ENCODE peak calls at places on chromosome 16, in ten cellular contexts. One of them, this sample, is unnamed.

GRCh38 chr16:83305092-83305491 is 502.7 kb upstream of the HSBP1 start:
- DNase-seq in activated CD4-positive, alpha-beta T cell treated with anti-CD3 and anti-CD28 coated beads, Interleukin-2, amount 50 U/mL, for 1 hour: no peak
- DNase-seq in Caki2: no peak
- DNase-seq in fibroblast of the aortic adventitia: peak
- DNase-seq in activated naive CD4-positive, alpha-beta T cell: no peak
- DNase-seq in CD8-positive, alpha-beta memory T cell: no peak
- DNase-seq in stimulated activated CD4-positive, alpha-beta T cell treated with anti-CD3 and anti-CD28 coated beads, Interleukin-1b, Interleukin-23, amount 100 ng/mL, for 1 hour: no peak
- DNase-seq in EL: peak
- DNase-seq in activated T-cell treated with anti-CD3 and anti-CD28 coated beads for 24 hours: no peak
- DNase-seq in hippocampal formation: no peak
- DNase-seq in this sample: no peak

GRCh38 chr16:4323071-4323844 is 7.4 kb downstream of the GLIS2 start:
- DNase-seq in activated CD4-positive, alpha-beta T cell treated with anti-CD3 and anti-CD28 coated beads, Interleukin-2, amount 50 U/mL, for 1 hour: no peak
- DNase-seq in Caki2: no peak
- DNase-seq in stimulated activated CD4-positive, alpha-beta T cell treated with anti-CD3 and anti-CD28 coated beads, Interleukin-1b, Interleukin-23, amount 100 ng/mL, for 1 hour: no peak
- DNase-seq in hippocampal formation: peak
- DNase-seq in activated naive CD4-positive, alpha-beta T cell: no peak
- DNase-seq in fibroblast of the aortic adventitia: no peak
- DNase-seq in activated T-cell treated with anti-CD3 and anti-CD28 coated beads for 24 hours: no peak
- DNase-seq in EL: no peak
- DNase-seq in CD8-positive, alpha-beta memory T cell: no peak
- DNase-seq in this sample: peak

GRCh38 chr16:6374816-6375215 is 957.8 kb upstream of the RBFOX1 start:
- DNase-seq in activated T-cell treated with anti-CD3 and anti-CD28 coated beads for 24 hours: no peak
- DNase-seq in fibroblast of the aortic adventitia: no peak
- DNase-seq in hippocampal formation: no peak
- DNase-seq in activated naive CD4-positive, alpha-beta T cell: no peak
- DNase-seq in EL: no peak
- DNase-seq in Caki2: no peak
- DNase-seq in CD8-positive, alpha-beta memory T cell: no peak
- DNase-seq in activated CD4-positive, alpha-beta T cell treated with anti-CD3 and anti-CD28 coated beads, Interleukin-2, amount 50 U/mL, for 1 hour: no peak
- DNase-seq in stimulated activated CD4-positive, alpha-beta T cell treated with anti-CD3 and anti-CD28 coated beads, Interleukin-1b, Interleukin-23, amount 100 ng/mL, for 1 hour: no peak
- DNase-seq in this sample: no peak

GRCh38 chr16:51408357-51408756 is 257.3 kb upstream of the SALL1 start:
- DNase-seq in Caki2: peak
- DNase-seq in activated CD4-positive, alpha-beta T cell treated with anti-CD3 and anti-CD28 coated beads, Interleukin-2, amount 50 U/mL, for 1 hour: no peak
- DNase-seq in activated T-cell treated with anti-CD3 and anti-CD28 coated beads for 24 hours: no peak
- DNase-seq in activated naive CD4-positive, alpha-beta T cell: no peak
- DNase-seq in CD8-positive, alpha-beta memory T cell: no peak
- DNase-seq in stimulated activated CD4-positive, alpha-beta T cell treated with anti-CD3 and anti-CD28 coated beads, Interleukin-1b, Interleukin-23, amount 100 ng/mL, for 1 hour: no peak
- DNase-seq in EL: peak
- DNase-seq in fibroblast of the aortic adventitia: peak
- DNase-seq in hippocampal formation: no peak
- DNase-seq in this sample: no peak

GRCh38 chr16:84461029-84461415 is 43.4 kb downstream of the MEAK7 start:
- DNase-seq in Caki2: no peak
- DNase-seq in CD8-positive, alpha-beta memory T cell: no peak
- DNase-seq in fibroblast of the aortic adventitia: no peak
- DNase-seq in activated naive CD4-positive, alpha-beta T cell: no peak
- DNase-seq in hippocampal formation: no peak
- DNase-seq in stimulated activated CD4-positive, alpha-beta T cell treated with anti-CD3 and anti-CD28 coated beads, Interleukin-1b, Interleukin-23, amount 100 ng/mL, for 1 hour: no peak
- DNase-seq in activated T-cell treated with anti-CD3 and anti-CD28 coated beads for 24 hours: no peak
- DNase-seq in activated CD4-positive, alpha-beta T cell treated with anti-CD3 and anti-CD28 coated beads, Interleukin-2, amount 50 U/mL, for 1 hour: no peak
- DNase-seq in EL: no peak
- DNase-seq in this sample: no peak

GRCh38 chr16:83420206-83420760 is 387.5 kb upstream of the HSBP1 start:
- DNase-seq in EL: peak
- DNase-seq in CD8-positive, alpha-beta memory T cell: no peak
- DNase-seq in hippocampal formation: no peak
- DNase-seq in fibroblast of the aortic adventitia: peak
- DNase-seq in activated T-cell treated with anti-CD3 and anti-CD28 coated beads for 24 hours: no peak
- DNase-seq in activated CD4-positive, alpha-beta T cell treated with anti-CD3 and anti-CD28 coated beads, Interleukin-2, amount 50 U/mL, for 1 hour: no peak
- DNase-seq in stimulated activated CD4-positive, alpha-beta T cell treated with anti-CD3 and anti-CD28 coated beads, Interleukin-1b, Interleukin-23, amount 100 ng/mL, for 1 hour: no peak
- DNase-seq in activated naive CD4-positive, alpha-beta T cell: no peak
- DNase-seq in Caki2: peak
- DNase-seq in this sample: no peak

GRCh38 chr16:80788016-80788415 is 16.4 kb downstream of the CDYL2 start:
- DNase-seq in CD8-positive, alpha-beta memory T cell: no peak
- DNase-seq in stimulated activated CD4-positive, alpha-beta T cell treated with anti-CD3 and anti-CD28 coated beads, Interleukin-1b, Interleukin-23, amount 100 ng/mL, for 1 hour: no peak
- DNase-seq in fibroblast of the aortic adventitia: peak
- DNase-seq in activated CD4-positive, alpha-beta T cell treated with anti-CD3 and anti-CD28 coated beads, Interleukin-2, amount 50 U/mL, for 1 hour: no peak
- DNase-seq in activated T-cell treated with anti-CD3 and anti-CD28 coated beads for 24 hours: no peak
- DNase-seq in Caki2: no peak
- DNase-seq in EL: no peak
- DNase-seq in activated naive CD4-positive, alpha-beta T cell: no peak
- DNase-seq in hippocampal formation: no peak
- DNase-seq in this sample: no peak

GRCh38 chr16:10938321-10938720 is 3.9 kb downstream of the DEXI start:
- DNase-seq in activated T-cell treated with anti-CD3 and anti-CD28 coated beads for 24 hours: no peak
- DNase-seq in EL: no peak
- DNase-seq in activated naive CD4-positive, alpha-beta T cell: no peak
- DNase-seq in fibroblast of the aortic adventitia: no peak
- DNase-seq in Caki2: no peak
- DNase-seq in stimulated activated CD4-positive, alpha-beta T cell treated with anti-CD3 and anti-CD28 coated beads, Interleukin-1b, Interleukin-23, amount 100 ng/mL, for 1 hour: no peak
- DNase-seq in activated CD4-positive, alpha-beta T cell treated with anti-CD3 and anti-CD28 coated beads, Interleukin-2, amount 50 U/mL, for 1 hour: no peak
- DNase-seq in hippocampal formation: no peak
- DNase-seq in CD8-positive, alpha-beta memory T cell: no peak
- DNase-seq in this sample: no peak

GRCh38 chr16:56363181-56363716 is 62.1 kb downstream of the AMFR start:
- DNase-seq in hippocampal formation: no peak
- DNase-seq in CD8-positive, alpha-beta memory T cell: no peak
- DNase-seq in EL: no peak
- DNase-seq in activated CD4-positive, alpha-beta T cell treated with anti-CD3 and anti-CD28 coated beads, Interleukin-2, amount 50 U/mL, for 1 hour: no peak
- DNase-seq in fibroblast of the aortic adventitia: no peak
- DNase-seq in Caki2: no peak
- DNase-seq in activated naive CD4-positive, alpha-beta T cell: no peak
- DNase-seq in activated T-cell treated with anti-CD3 and anti-CD28 coated beads for 24 hours: no peak
- DNase-seq in stimulated activated CD4-positive, alpha-beta T cell treated with anti-CD3 and anti-CD28 coated beads, Interleukin-1b, Interleukin-23, amount 100 ng/mL, for 1 hour: no peak
- DNase-seq in this sample: no peak

GRCh38 chr16:14097182-14097951 is 26.2 kb downstream of the MRTFB start:
- DNase-seq in CD8-positive, alpha-beta memory T cell: no peak
- DNase-seq in EL: no peak
- DNase-seq in hippocampal formation: no peak
- DNase-seq in activated CD4-positive, alpha-beta T cell treated with anti-CD3 and anti-CD28 coated beads, Interleukin-2, amount 50 U/mL, for 1 hour: no peak
- DNase-seq in activated naive CD4-positive, alpha-beta T cell: no peak
- DNase-seq in activated T-cell treated with anti-CD3 and anti-CD28 coated beads for 24 hours: no peak
- DNase-seq in fibroblast of the aortic adventitia: no peak
- DNase-seq in stimulated activated CD4-positive, alpha-beta T cell treated with anti-CD3 and anti-CD28 coated beads, Interleukin-1b, Interleukin-23, amount 100 ng/mL, for 1 hour: no peak
- DNase-seq in Caki2: no peak
- DNase-seq in this sample: no peak

GRCh38 chr16:879461-879861 is 78.9 kb upstream of the GNG13 start:
- DNase-seq in activated CD4-positive, alpha-beta T cell treated with anti-CD3 and anti-CD28 coated beads, Interleukin-2, amount 50 U/mL, for 1 hour: no peak
- DNase-seq in activated T-cell treated with anti-CD3 and anti-CD28 coated beads for 24 hours: no peak
- DNase-seq in hippocampal formation: no peak
- DNase-seq in CD8-positive, alpha-beta memory T cell: no peak
- DNase-seq in fibroblast of the aortic adventitia: no peak
- DNase-seq in activated naive CD4-positive, alpha-beta T cell: no peak
- DNase-seq in EL: no peak
- DNase-seq in Caki2: no peak
- DNase-seq in stimulated activated CD4-positive, alpha-beta T cell treated with anti-CD3 and anti-CD28 coated beads, Interleukin-1b, Interleukin-23, amount 100 ng/mL, for 1 hour: no peak
- DNase-seq in this sample: no peak

GRCh38 chr16:87226926-87227650 is 90.1 kb downstream of the C16orf95 start:
- DNase-seq in EL: peak
- DNase-seq in CD8-positive, alpha-beta memory T cell: no peak
- DNase-seq in Caki2: no peak
- DNase-seq in activated naive CD4-positive, alpha-beta T cell: no peak
- DNase-seq in stimulated activated CD4-positive, alpha-beta T cell treated with anti-CD3 and anti-CD28 coated beads, Interleukin-1b, Interleukin-23, amount 100 ng/mL, for 1 hour: no peak
- DNase-seq in activated T-cell treated with anti-CD3 and anti-CD28 coated beads for 24 hours: no peak
- DNase-seq in activated CD4-positive, alpha-beta T cell treated with anti-CD3 and anti-CD28 coated beads, Interleukin-2, amount 50 U/mL, for 1 hour: no peak
- DNase-seq in fibroblast of the aortic adventitia: peak
- DNase-seq in hippocampal formation: no peak
- DNase-seq in this sample: no peak

GRCh38 chr16:89420204-89420603 is 70.2 kb downstream of the ANKRD11 start:
- DNase-seq in activated CD4-positive, alpha-beta T cell treated with anti-CD3 and anti-CD28 coated beads, Interleukin-2, amount 50 U/mL, for 1 hour: no peak
- DNase-seq in activated T-cell treated with anti-CD3 and anti-CD28 coated beads for 24 hours: no peak
- DNase-seq in activated naive CD4-positive, alpha-beta T cell: no peak
- DNase-seq in CD8-positive, alpha-beta memory T cell: no peak
- DNase-seq in fibroblast of the aortic adventitia: no peak
- DNase-seq in Caki2: no peak
- DNase-seq in stimulated activated CD4-positive, alpha-beta T cell treated with anti-CD3 and anti-CD28 coated beads, Interleukin-1b, Interleukin-23, amount 100 ng/mL, for 1 hour: no peak
- DNase-seq in EL: no peak
- DNase-seq in hippocampal formation: no peak
- DNase-seq in this sample: no peak

GRCh38 chr16:1002399-1003161 is 21.0 kb downstream of the SOX8 start:
- DNase-seq in stimulated activated CD4-positive, alpha-beta T cell treated with anti-CD3 and anti-CD28 coated beads, Interleukin-1b, Interleukin-23, amount 100 ng/mL, for 1 hour: peak
- DNase-seq in CD8-positive, alpha-beta memory T cell: peak
- DNase-seq in Caki2: peak
- DNase-seq in activated naive CD4-positive, alpha-beta T cell: no peak
- DNase-seq in fibroblast of the aortic adventitia: peak
- DNase-seq in hippocampal formation: no peak
- DNase-seq in activated T-cell treated with anti-CD3 and anti-CD28 coated beads for 24 hours: peak
- DNase-seq in EL: peak
- DNase-seq in activated CD4-positive, alpha-beta T cell treated with anti-CD3 and anti-CD28 coated beads, Interleukin-2, amount 50 U/mL, for 1 hour: peak
- DNase-seq in this sample: no peak

GRCh38 chr16:54026456-54026855 is 260.1 kb downstream of the IRX3 start:
- DNase-seq in activated naive CD4-positive, alpha-beta T cell: no peak
- DNase-seq in activated CD4-positive, alpha-beta T cell treated with anti-CD3 and anti-CD28 coated beads, Interleukin-2, amount 50 U/mL, for 1 hour: no peak
- DNase-seq in activated T-cell treated with anti-CD3 and anti-CD28 coated beads for 24 hours: no peak
- DNase-seq in EL: peak
- DNase-seq in Caki2: no peak
- DNase-seq in hippocampal formation: no peak
- DNase-seq in CD8-positive, alpha-beta memory T cell: no peak
- DNase-seq in stimulated activated CD4-positive, alpha-beta T cell treated with anti-CD3 and anti-CD28 coated beads, Interleukin-1b, Interleukin-23, amount 100 ng/mL, for 1 hour: no peak
- DNase-seq in fibroblast of the aortic adventitia: peak
- DNase-seq in this sample: no peak

GRCh38 chr16:47492428-47493357 is 31.6 kb downstream of the PHKB start:
- DNase-seq in activated naive CD4-positive, alpha-beta T cell: no peak
- DNase-seq in EL: no peak
- DNase-seq in hippocampal formation: peak
- DNase-seq in activated T-cell treated with anti-CD3 and anti-CD28 coated beads for 24 hours: no peak
- DNase-seq in fibroblast of the aortic adventitia: peak
- DNase-seq in activated CD4-positive, alpha-beta T cell treated with anti-CD3 and anti-CD28 coated beads, Interleukin-2, amount 50 U/mL, for 1 hour: no peak
- DNase-seq in Caki2: no peak
- DNase-seq in stimulated activated CD4-positive, alpha-beta T cell treated with anti-CD3 and anti-CD28 coated beads, Interleukin-1b, Interleukin-23, amount 100 ng/mL, for 1 hour: no peak
- DNase-seq in CD8-positive, alpha-beta memory T cell: no peak
- DNase-seq in this sample: no peak

GRCh38 chr16:49755716-49756115 is 100.2 kb downstream of the ZNF423 start:
- DNase-seq in EL: no peak
- DNase-seq in stimulated activated CD4-positive, alpha-beta T cell treated with anti-CD3 and anti-CD28 coated beads, Interleukin-1b, Interleukin-23, amount 100 ng/mL, for 1 hour: no peak
- DNase-seq in activated T-cell treated with anti-CD3 and anti-CD28 coated beads for 24 hours: no peak
- DNase-seq in activated CD4-positive, alpha-beta T cell treated with anti-CD3 and anti-CD28 coated beads, Interleukin-2, amount 50 U/mL, for 1 hour: no peak
- DNase-seq in fibroblast of the aortic adventitia: no peak
- DNase-seq in Caki2: no peak
- DNase-seq in CD8-positive, alpha-beta memory T cell: no peak
- DNase-seq in activated naive CD4-positive, alpha-beta T cell: no peak
- DNase-seq in hippocampal formation: no peak
- DNase-seq in this sample: no peak

GRCh38 chr16:24015923-24016322 is 180.1 kb downstream of the PRKCB start:
- DNase-seq in stimulated activated CD4-positive, alpha-beta T cell treated with anti-CD3 and anti-CD28 coated beads, Interleukin-1b, Interleukin-23, amount 100 ng/mL, for 1 hour: no peak
- DNase-seq in activated naive CD4-positive, alpha-beta T cell: no peak
- DNase-seq in hippocampal formation: no peak
- DNase-seq in activated CD4-positive, alpha-beta T cell treated with anti-CD3 and anti-CD28 coated beads, Interleukin-2, amount 50 U/mL, for 1 hour: no peak
- DNase-seq in EL: no peak
- DNase-seq in Caki2: no peak
- DNase-seq in fibroblast of the aortic adventitia: no peak
- DNase-seq in CD8-positive, alpha-beta memory T cell: no peak
- DNase-seq in activated T-cell treated with anti-CD3 and anti-CD28 coated beads for 24 hours: no peak
- DNase-seq in this sample: no peak

GRCh38 chr16:81623365-81624102 is 155.6 kb upstream of the PLCG2 start:
- DNase-seq in stimulated activated CD4-positive, alpha-beta T cell treated with anti-CD3 and anti-CD28 coated beads, Interleukin-1b, Interleukin-23, amount 100 ng/mL, for 1 hour: peak
- DNase-seq in CD8-positive, alpha-beta memory T cell: peak
- DNase-seq in EL: peak
- DNase-seq in activated T-cell treated with anti-CD3 and anti-CD28 coated beads for 24 hours: peak
- DNase-seq in Caki2: no peak
- DNase-seq in hippocampal formation: peak
- DNase-seq in fibroblast of the aortic adventitia: peak
- DNase-seq in activated naive CD4-positive, alpha-beta T cell: no peak
- DNase-seq in activated CD4-positive, alpha-beta T cell treated with anti-CD3 and anti-CD28 coated beads, Interleukin-2, amount 50 U/mL, for 1 hour: peak
- DNase-seq in this sample: no peak

GRCh38 chr16:1974157-1975070 is 2.6 kb downstream of the TBL3 start:
- DNase-seq in stimulated activated CD4-positive, alpha-beta T cell treated with anti-CD3 and anti-CD28 coated beads, Interleukin-1b, Interleukin-23, amount 100 ng/mL, for 1 hour: no peak
- DNase-seq in Caki2: no peak
- DNase-seq in activated naive CD4-positive, alpha-beta T cell: no peak
- DNase-seq in activated T-cell treated with anti-CD3 and anti-CD28 coated beads for 24 hours: no peak
- DNase-seq in CD8-positive, alpha-beta memory T cell: no peak
- DNase-seq in EL: no peak
- DNase-seq in hippocampal formation: no peak
- DNase-seq in fibroblast of the aortic adventitia: no peak
- DNase-seq in activated CD4-positive, alpha-beta T cell treated with anti-CD3 and anti-CD28 coated beads, Interleukin-2, amount 50 U/mL, for 1 hour: no peak
- DNase-seq in this sample: no peak

GRCh38 chr16:77775911-77776909 is 12.2 kb upstream of the VAT1L start:
- DNase-seq in EL: peak
- DNase-seq in activated CD4-positive, alpha-beta T cell treated with anti-CD3 and anti-CD28 coated beads, Interleukin-2, amount 50 U/mL, for 1 hour: no peak
- DNase-seq in activated naive CD4-positive, alpha-beta T cell: no peak
- DNase-seq in CD8-positive, alpha-beta memory T cell: no peak
- DNase-seq in activated T-cell treated with anti-CD3 and anti-CD28 coated beads for 24 hours: no peak
- DNase-seq in stimulated activated CD4-positive, alpha-beta T cell treated with anti-CD3 and anti-CD28 coated beads, Interleukin-1b, Interleukin-23, amount 100 ng/mL, for 1 hour: no peak
- DNase-seq in fibroblast of the aortic adventitia: no peak
- DNase-seq in Caki2: no peak
- DNase-seq in hippocampal formation: no peak
- DNase-seq in this sample: no peak

GRCh38 chr16:65769055-65769465 is 597.4 kb upstream of the CDH5 start:
- DNase-seq in activated CD4-positive, alpha-beta T cell treated with anti-CD3 and anti-CD28 coated beads, Interleukin-2, amount 50 U/mL, for 1 hour: no peak
- DNase-seq in hippocampal formation: no peak
- DNase-seq in activated naive CD4-positive, alpha-beta T cell: no peak
- DNase-seq in fibroblast of the aortic adventitia: peak
- DNase-seq in activated T-cell treated with anti-CD3 and anti-CD28 coated beads for 24 hours: no peak
- DNase-seq in stimulated activated CD4-positive, alpha-beta T cell treated with anti-CD3 and anti-CD28 coated beads, Interleukin-1b, Interleukin-23, amount 100 ng/mL, for 1 hour: no peak
- DNase-seq in Caki2: no peak
- DNase-seq in EL: no peak
- DNase-seq in CD8-positive, alpha-beta memory T cell: no peak
- DNase-seq in this sample: no peak

GRCh38 chr16:57381791-57382534 is 9.7 kb downstream of the CX3CL1 start:
- DNase-seq in stimulated activated CD4-positive, alpha-beta T cell treated with anti-CD3 and anti-CD28 coated beads, Interleukin-1b, Interleukin-23, amount 100 ng/mL, for 1 hour: no peak
- DNase-seq in activated CD4-positive, alpha-beta T cell treated with anti-CD3 and anti-CD28 coated beads, Interleukin-2, amount 50 U/mL, for 1 hour: no peak
- DNase-seq in EL: no peak
- DNase-seq in CD8-positive, alpha-beta memory T cell: no peak
- DNase-seq in activated T-cell treated with anti-CD3 and anti-CD28 coated beads for 24 hours: no peak
- DNase-seq in Caki2: no peak
- DNase-seq in fibroblast of the aortic adventitia: no peak
- DNase-seq in hippocampal formation: no peak
- DNase-seq in activated naive CD4-positive, alpha-beta T cell: no peak
- DNase-seq in this sample: no peak

GRCh38 chr16:85199880-85200279 is 87.6 kb upstream of the CIBAR2 start:
- DNase-seq in activated T-cell treated with anti-CD3 and anti-CD28 coated beads for 24 hours: no peak
- DNase-seq in activated CD4-positive, alpha-beta T cell treated with anti-CD3 and anti-CD28 coated beads, Interleukin-2, amount 50 U/mL, for 1 hour: no peak
- DNase-seq in activated naive CD4-positive, alpha-beta T cell: no peak
- DNase-seq in CD8-positive, alpha-beta memory T cell: no peak
- DNase-seq in Caki2: no peak
- DNase-seq in fibroblast of the aortic adventitia: no peak
- DNase-seq in EL: no peak
- DNase-seq in hippocampal formation: no peak
- DNase-seq in stimulated activated CD4-positive, alpha-beta T cell treated with anti-CD3 and anti-CD28 coated beads, Interleukin-1b, Interleukin-23, amount 100 ng/mL, for 1 hour: no peak
- DNase-seq in this sample: no peak

GRCh38 chr16:49631521-49632041 is 224.3 kb downstream of the ZNF423 start:
- DNase-seq in activated T-cell treated with anti-CD3 and anti-CD28 coated beads for 24 hours: no peak
- DNase-seq in fibroblast of the aortic adventitia: peak
- DNase-seq in hippocampal formation: no peak
- DNase-seq in CD8-positive, alpha-beta memory T cell: no peak
- DNase-seq in Caki2: no peak
- DNase-seq in activated naive CD4-positive, alpha-beta T cell: no peak
- DNase-seq in stimulated activated CD4-positive, alpha-beta T cell treated with anti-CD3 and anti-CD28 coated beads, Interleukin-1b, Interleukin-23, amount 100 ng/mL, for 1 hour: no peak
- DNase-seq in EL: peak
- DNase-seq in activated CD4-positive, alpha-beta T cell treated with anti-CD3 and anti-CD28 coated beads, Interleukin-2, amount 50 U/mL, for 1 hour: no peak
- DNase-seq in this sample: no peak

GRCh38 chr16:16120382-16121184 is 102.7 kb downstream of the ABCC6 start:
- DNase-seq in activated naive CD4-positive, alpha-beta T cell: no peak
- DNase-seq in hippocampal formation: peak
- DNase-seq in EL: no peak
- DNase-seq in CD8-positive, alpha-beta memory T cell: no peak
- DNase-seq in fibroblast of the aortic adventitia: peak
- DNase-seq in activated T-cell treated with anti-CD3 and anti-CD28 coated beads for 24 hours: no peak
- DNase-seq in stimulated activated CD4-positive, alpha-beta T cell treated with anti-CD3 and anti-CD28 coated beads, Interleukin-1b, Interleukin-23, amount 100 ng/mL, for 1 hour: no peak
- DNase-seq in activated CD4-positive, alpha-beta T cell treated with anti-CD3 and anti-CD28 coated beads, Interleukin-2, amount 50 U/mL, for 1 hour: no peak
- DNase-seq in Caki2: no peak
- DNase-seq in this sample: peak